ENCODE peak calls at places on chromosomes 6 and 20, in five cellular contexts. T, Y, D, X and J are unnamed samples.

GRCh38 chr20:15673206-15673605 is 900.0 kb downstream of the KIF16B start:
- DNase-seq in Y (no peak), X (peak; percentile 96), T (peak; percentile 89), D (no peak), J (no peak)

GRCh38 chr6:30325150-30325872 is 1.4 kb upstream of the TRIM39 start:
- DNase-seq in Y (no peak), X (peak; percentile 69), T (no peak), D (peak; percentile 14), J (no peak)

GRCh38 chr6:35474978-35475570 is 6.9 kb downstream of the RPL10A start:
- DNase-seq in D (no peak), Y (no peak), T (no peak), X (no peak), J (no peak)

GRCh38 chr20:33915726-33916331 is 77.9 kb upstream of the RALY start:
- DNase-seq in Y (no peak), T (peak; percentile 42), D (no peak), X (peak; percentile 32), J (no peak)

GRCh38 chr20:21118782-21119181 is 7.1 kb upstream of the KIZ start:
- DNase-seq in D (no peak), T (no peak), X (no peak), Y (no peak), J (no peak)

GRCh38 chr20:59823030-59823423 is 110.4 kb downstream of the SYCP2 start:
- DNase-seq in D (no peak), X (no peak), Y (no peak), T (no peak), J (no peak)

GRCh38 chr6:41187924-41188886 is 12.7 kb downstream of the TREML2 start:
- DNase-seq in D (no peak), X (no peak), T (no peak), Y (no peak), J (no peak)

GRCh38 chr6:160348209-160348551 is at the start of gene SLC22A3:
- DNase-seq in X (no peak), T (peak; percentile 39), Y (no peak), D (no peak), J (peak; percentile 43)

GRCh38 chr6:116364361-116364760 is 6.4 kb upstream of the DSE start:
- DNase-seq in Y (no peak), T (peak; percentile 78), X (peak; percentile 21), D (no peak), J (no peak)

GRCh38 chr20:208937-209566 is 18.0 kb upstream of the DEFB129 start:
- DNase-seq in X (peak; percentile 76), T (peak; percentile 66), Y (no peak), D (no peak), J (no peak)

GRCh38 chr20:24739751-24740150 is 209.3 kb upstream of the CST7 start:
- DNase-seq in T (no peak), Y (no peak), D (no peak), X (no peak), J (no peak)

GRCh38 chr6:161198176-161198575 is 75.7 kb downstream of the AGPAT4 start:
- DNase-seq in Y (no peak), T (no peak), D (no peak), X (peak; percentile 50), J (no peak)

GRCh38 chr20:48035961-48036731 is 250.9 kb upstream of the SULF2 start:
- DNase-seq in T (no peak), Y (no peak), D (no peak), X (peak; percentile 70), J (no peak)

GRCh38 chr6:41591859-41592502 is 45.8 kb downstream of the FOXP4 start:
- DNase-seq in T (peak; percentile 57), X (peak; percentile 72), D (peak; percentile 62), Y (peak; percentile 86), J (peak; percentile 61)

GRCh38 chr20:56715309-56715708 is 86.2 kb downstream of the TFAP2C start:
- DNase-seq in T (no peak), Y (no peak), D (no peak), X (no peak), J (no peak)

GRCh38 chr6:42393339-42393738 is 58.4 kb downstream of the TRERF1 start:
- DNase-seq in D (no peak), Y (no peak), X (no peak), T (no peak), J (no peak)

GRCh38 chr6:52667572-52667971 is 3.3 kb upstream of the TMEM14A start:
- DNase-seq in D (no peak), T (no peak), Y (no peak), X (no peak), J (no peak)

GRCh38 chr20:16553684-16554083 is 19.6 kb downstream of the KIF16B start:
- DNase-seq in T (peak; percentile 40), Y (no peak), D (no peak), X (no peak), J (no peak)

GRCh38 chr6:110881929-110882629 is 7.5 kb downstream of the AMD1 start:
- DNase-seq in T (no peak), Y (no peak), X (peak; percentile 33), D (no peak), J (no peak)

GRCh38 chr20:12970372-12970821 is 38.4 kb upstream of the SPTLC3 start:
- DNase-seq in X (peak; percentile 29), Y (no peak), D (no peak), T (peak; percentile 50), J (no peak)

GRCh38 chr6:98992494-98992893 is 44.7 kb upstream of the FBXL4 start:
- DNase-seq in X (no peak), T (no peak), D (no peak), Y (no peak), J (no peak)

GRCh38 chr20:63134201-63134612 is 81.7 kb downstream of the YTHDF1 start:
- DNase-seq in X (no peak), T (no peak), D (no peak), Y (no peak), J (peak; percentile 15)

GRCh38 chr20:44069203-44069931 is 117.6 kb downstream of the JPH2 start:
- DNase-seq in D (no peak), T (no peak), Y (peak; percentile 41), X (no peak), J (no peak)

GRCh38 chr20:39268566-39268965 is 306.4 kb downstream of the DHX35 start:
- DNase-seq in D (no peak), X (no peak), T (no peak), Y (no peak), J (no peak)